ENCODE peak calls at places on chromosomes 6 and 20, in four cellular contexts. Q is CD8-positive, alpha-beta T cell; Z is pancreas; W is AG04449. I is an unnamed sample.
A peak's percentile ranks its signal among the peaks of the same experiment; 100 is the strongest.

GRCh38 chr20:17696287-17696686 is 3.5 kb upstream of the BANF2 start:
- DNase-seq in Q (no peak), Z (no peak), W (no peak), I (no peak)

GRCh38 chr20:36097331-36097730 is 57.2 kb upstream of the EPB41L1 start:
- DNase-seq in W (peak; percentile 44), Z (no peak), Q (no peak), I (no peak)

GRCh38 chr6:117264487-117265424 is 602 bp upstream of the VGLL2 start:
- DNase-seq in W (no peak), Z (peak; percentile 67), Q (no peak), I (no peak)

GRCh38 chr6:3608159-3608558 is 143.4 kb downstream of the PXDC1 start:
- DNase-seq in W (no peak), Q (no peak), Z (no peak), I (no peak)

GRCh38 chr20:41678799-41679198 is 60.6 kb upstream of the CHD6 start:
- DNase-seq in Z (no peak), W (no peak), Q (no peak), I (no peak)

GRCh38 chr6:145031001-145031400 is 704.3 kb downstream of the EPM2A start:
- DNase-seq in Q (no peak), Z (no peak), W (no peak), I (no peak)

GRCh38 chr6:28764014-28764723 is 159.6 kb downstream of the TRIM27 start:
- DNase-seq in W (no peak), Z (no peak), Q (no peak), I (no peak)

GRCh38 chr6:4446982-4447381 is 311.6 kb upstream of the ECI2 start:
- DNase-seq in Q (no peak), W (peak; percentile 23), Z (no peak), I (no peak)

GRCh38 chr20:62734336-62734735 is 25.7 kb downstream of the NTSR1 start:
- DNase-seq in Z (no peak), W (no peak), Q (no peak), I (no peak)

GRCh38 chr6:144947398-144947976 is 662.4 kb downstream of the UTRN start:
- DNase-seq in Q (no peak), Z (no peak), W (no peak), I (no peak)

GRCh38 chr20:14155361-14155760 is 160.0 kb downstream of the MACROD2 start:
- DNase-seq in Z (no peak), W (no peak), Q (no peak), I (no peak)

GRCh38 chr6:89243331-89243629 is 26.1 kb upstream of the GABRR1 start:
- DNase-seq in Z (no peak), Q (no peak), W (no peak), I (no peak)

GRCh38 chr6:136426627-136427377 is 123.4 kb downstream of the MAP7 start:
- DNase-seq in Z (no peak), W (no peak), Q (no peak), I (no peak)

GRCh38 chr6:36610041-36610440 is 15.9 kb downstream of the SRSF3 start:
- DNase-seq in Q (no peak), Z (no peak), W (no peak), I (no peak)

GRCh38 chr20:63521602-63522001 is 1.0 kb downstream of the PPDPF start:
- DNase-seq in Z (peak; percentile 62), Q (no peak), W (no peak), I (no peak)

GRCh38 chr6:50128420-50129005 is 78.8 kb upstream of the DEFB112 start:
- DNase-seq in Z (no peak), Q (no peak), W (no peak), I (no peak)

GRCh38 chr20:13325033-13325432 is 104.0 kb downstream of the ISM1 start:
- DNase-seq in Z (no peak), Q (no peak), W (no peak), I (no peak)

GRCh38 chr6:71965404-71965803 is 79.1 kb downstream of the RIMS1 start:
- DNase-seq in Z (no peak), Q (no peak), W (no peak), I (no peak)

GRCh38 chr20:33465536-33466302 is 22.2 kb upstream of the SNTA1 start:
- DNase-seq in Q (no peak), W (no peak), Z (no peak), I (no peak)

GRCh38 chr6:9539231-9539755 is 875.6 kb downstream of the TFAP2A start:
- DNase-seq in Z (no peak), Q (no peak), W (no peak), I (no peak)

GRCh38 chr6:90106449-90106848 is 190.2 kb downstream of the BACH2 start:
- DNase-seq in W (no peak), Q (no peak), Z (no peak), I (no peak)

GRCh38 chr20:41509801-41510200 is 108.4 kb downstream of the CHD6 start:
- DNase-seq in Z (no peak), Q (no peak), W (no peak), I (no peak)

GRCh38 chr6:143536461-143536865 is 24.9 kb upstream of the FUCA2 start:
- DNase-seq in W (no peak), Q (no peak), Z (peak; percentile 82), I (peak; percentile 52)

GRCh38 chr6:84549912-84550311 is 214.5 kb downstream of the TBX18 start:
- DNase-seq in W (no peak), Q (no peak), Z (no peak), I (no peak)

GRCh38 chr20:62821726-62822210 is 4.9 kb downstream of the COL9A3 start:
- DNase-seq in W (no peak), Z (no peak), Q (no peak), I (no peak)

GRCh38 chr20:4068708-4069107 is 53.4 kb upstream of the RNF24 start:
- DNase-seq in W (no peak), Z (no peak), Q (no peak), I (no peak)

GRCh38 chr6:41252401-41252800 is 24.3 kb downstream of the TREML4 start:
- DNase-seq in Q (no peak), Z (no peak), W (no peak), I (no peak)

GRCh38 chr20:11852189-11852588 is 65.5 kb upstream of the BTBD3 start:
- DNase-seq in W (no peak), Z (no peak), Q (no peak), I (no peak)

GRCh38 chr6:158785036-158785435 is 34.1 kb downstream of the EZR start:
- DNase-seq in Q (no peak), Z (peak; percentile 35), W (no peak), I (no peak)

GRCh38 chr6:169499728-169500265 is 202.0 kb downstream of the WDR27 start:
- DNase-seq in Z (no peak), W (no peak), Q (no peak), I (no peak)

GRCh38 chr6:134707342-134707982 is 242.4 kb downstream of the ALDH8A1 start:
- DNase-seq in Q (no peak), W (no peak), Z (no peak), I (no peak)

GRCh38 chr6:129938242-129939020 is 77.3 kb upstream of the TMEM244 start:
- DNase-seq in Q (no peak), W (no peak), Z (no peak), I (no peak)

GRCh38 chr20:6067765-6068318 is 14.0 kb upstream of the LRRN4 start:
- DNase-seq in Q (no peak), W (no peak), Z (no peak), I (no peak)

GRCh38 chr6:134351615-134352474 is 33.9 kb upstream of the SGK1 start:
- DNase-seq in Q (no peak), W (no peak), Z (no peak), I (no peak)

I was measured in immature natural killer cell.